ENCODE peak calls at places on chromosome 9, in four cellular contexts. C, J, T and A are unnamed samples.

GRCh38 chr9:133516961-133517350 is 7.8 kb downstream of the MYMK start:
- DNase-seq in C (no peak), J (no peak), T (no peak), A (no peak)

GRCh38 chr9:75880556-75880955 is 9.9 kb upstream of the PCSK5 start:
- DNase-seq in C (no peak), J (no peak), T (no peak), A (no peak)

GRCh38 chr9:89969156-89969566 is 364.3 kb downstream of the GADD45G start:
- DNase-seq in C (no peak), J (peak; percentile 1), T (no peak), A (no peak)

GRCh38 chr9:16509946-16510504 is 360.4 kb downstream of the BNC2 start:
- DNase-seq in C (no peak), J (peak; percentile 81), T (no peak), A (peak; percentile 72)

GRCh38 chr9:17653947-17654346 is 75.1 kb downstream of the SH3GL2 start:
- DNase-seq in C (no peak), J (no peak), T (no peak), A (no peak)

GRCh38 chr9:109428854-109429253 is 69.3 kb downstream of the PTPN3 start:
- DNase-seq in C (no peak), J (no peak), T (no peak), A (no peak)

GRCh38 chr9:91785403-91785917 is 164.6 kb downstream of the ROR2 start:
- DNase-seq in C (no peak), J (no peak), T (no peak), A (no peak)

GRCh38 chr9:99368341-99369326 is 146.6 kb downstream of the SEC61B start:
- DNase-seq in C (peak; percentile 26), J (peak; percentile 83), T (no peak), A (peak; percentile 73)

GRCh38 chr9:89664010-89664409 is 59.2 kb downstream of the GADD45G start:
- DNase-seq in C (no peak), J (no peak), T (no peak), A (no peak)

GRCh38 chr9:96651626-96652025 is 3.5 kb downstream of the PRXL2C start:
- DNase-seq in C (no peak), J (peak; percentile 51), T (no peak), A (peak; percentile 38)

GRCh38 chr9:89625721-89626687 is 21.2 kb downstream of the GADD45G start:
- DNase-seq in C (no peak), J (no peak), T (no peak), A (no peak)

GRCh38 chr9:10875752-10876151 is 262.9 kb upstream of the PTPRD start:
- DNase-seq in C (no peak), J (no peak), T (no peak), A (no peak)

GRCh38 chr9:99826579-99826978 is 4.9 kb downstream of the NR4A3 start:
- DNase-seq in C (no peak), J (no peak), T (no peak), A (no peak)

GRCh38 chr9:87469833-87470465 is 27.7 kb upstream of the DAPK1 start:
- DNase-seq in C (no peak), J (no peak), T (no peak), A (no peak)

GRCh38 chr9:94553029-94553938 is 1.6 kb upstream of the PCAT7 start:
- DNase-seq in C (peak; percentile 18), J (no peak), T (no peak), A (no peak)

GRCh38 chr9:91155181-91155580 is 206.5 kb downstream of the AUH start:
- DNase-seq in C (no peak), J (no peak), T (no peak), A (no peak)

GRCh38 chr9:29213374-29214161 is 1640.3 kb upstream of the C9orf72 start:
- DNase-seq in C (no peak), J (no peak), T (no peak), A (no peak)

DNA sequence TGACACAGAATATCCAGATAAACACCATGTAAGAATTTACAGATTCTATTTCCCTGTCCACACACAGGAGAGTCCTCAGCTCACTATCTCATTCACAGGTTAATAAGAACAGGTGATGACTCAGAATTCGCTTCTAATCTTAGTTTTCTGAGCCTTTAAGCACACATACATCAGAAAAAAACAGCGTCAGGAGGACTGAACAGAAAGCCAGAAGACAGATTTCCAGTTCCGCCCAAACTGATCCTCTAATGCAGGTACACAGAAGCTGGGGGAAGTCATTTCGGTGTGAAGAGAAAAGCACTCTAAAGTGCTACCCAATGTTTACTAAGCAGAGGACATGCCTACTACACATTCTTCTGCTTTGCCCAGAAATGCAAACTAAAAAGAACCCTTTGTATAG is 1.6 kb downstream of the CEMIP2 start:
- DNase-seq in C (no peak), J (no peak), T (no peak), A (no peak)
- H3K4me3 ChIP-seq in C (no peak overlapping the region), J (peak overlapping the region; percentile 98), T (peak overlapping the region; percentile 84), A (peak overlapping the region; percentile 87)

GRCh38 chr9:125701351-125701750 is 5.7 kb downstream of the MAPKAP1 start:
- DNase-seq in C (no peak), J (peak; percentile 40), T (no peak), A (no peak)

GRCh38 chr9:125700791-125701190 is 6.2 kb downstream of the MAPKAP1 start:
- DNase-seq in C (no peak), J (peak; percentile 10), T (no peak), A (no peak)

GRCh38 chr9:125705893-125706292 is 1.1 kb downstream of the MAPKAP1 start:
- DNase-seq in C (no peak), J (no peak), T (no peak), A (no peak)

GRCh38 chr9:125706661-125707539 is at the start of gene MAPKAP1:
- DNase-seq in C (peak; percentile 96), J (peak; percentile 95), T (peak; percentile 87), A (peak; percentile 95)

DNA sequence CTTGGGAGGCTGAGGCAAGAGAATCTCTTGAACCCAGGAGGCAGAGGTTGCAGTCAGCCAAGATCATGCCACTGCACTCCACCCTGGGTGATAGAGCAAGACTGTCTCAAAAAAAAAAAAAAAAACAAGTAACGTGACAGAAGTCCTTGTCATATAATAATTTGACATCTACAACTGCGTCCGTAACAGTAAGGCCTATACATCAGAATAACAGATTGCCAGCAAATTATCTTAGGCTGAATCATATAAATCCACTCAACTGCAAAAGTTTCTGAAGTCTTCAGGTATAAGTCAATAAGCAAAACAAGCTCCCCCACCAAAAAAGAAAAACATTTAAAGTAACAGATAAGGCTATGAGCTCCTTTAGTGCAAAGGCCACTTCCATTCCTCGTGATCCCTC is 3.3 kb downstream of the MAPKAP1 start:
- DNase-seq in C (no peak), J (no peak), T (no peak), A (no peak)
- H3K4me3 ChIP-seq in C (no peak overlapping the region), J (no peak overlapping the region), T (no peak overlapping the region), A (no peak overlapping the region)

DNA sequence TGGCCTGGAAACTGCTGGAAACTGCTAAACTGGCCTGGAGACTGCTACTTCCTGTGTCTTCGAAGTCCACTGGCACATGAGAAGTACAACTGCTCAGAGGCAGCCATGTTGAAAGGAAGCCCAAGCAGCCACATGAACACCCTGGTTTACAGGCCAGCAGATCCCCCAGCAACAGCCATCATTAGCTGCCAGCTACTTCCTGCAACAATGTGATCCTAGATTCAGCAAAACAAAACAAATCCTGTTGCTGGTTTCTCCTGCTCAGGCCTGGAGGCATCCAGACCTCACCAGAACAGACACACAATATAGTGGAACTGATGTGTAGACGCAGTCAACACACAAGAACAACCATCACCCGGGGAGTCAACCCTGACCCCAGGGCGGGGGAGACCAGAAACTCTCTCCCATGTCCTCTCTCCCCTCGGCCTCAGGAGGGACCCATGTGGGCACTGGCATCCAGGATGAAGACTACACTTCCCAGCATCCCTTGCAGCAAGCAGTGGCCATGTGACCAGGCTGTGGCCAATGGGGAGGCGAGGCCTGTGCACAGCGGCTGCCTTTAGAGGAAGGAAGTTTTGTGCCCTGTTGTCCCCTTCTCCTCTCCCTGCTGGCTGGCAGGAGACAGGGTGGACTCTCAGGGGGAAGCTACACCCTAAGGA is 9.2 kb upstream of the LCN15 start:
- DNase-seq in C (peak; percentile 65), J (no peak), T (no peak), A (no peak)
- H3K4me3 ChIP-seq in C (no peak overlapping the region), J (no peak overlapping the region), T (no peak overlapping the region), A (no peak overlapping the region)

GRCh38 chr9:37034320-37034937 is 361 bp upstream of the PAX5 start:
- DNase-seq in C (peak; percentile 54), J (no peak), T (no peak), A (no peak)

GRCh38 chr9:37032713-37033112 is 1.4 kb downstream of the PAX5 start:
- DNase-seq in C (no peak), J (no peak), T (no peak), A (no peak)

GRCh38 chr9:37031902-37032301 is 2.2 kb downstream of the PAX5 start:
- DNase-seq in C (no peak), J (no peak), T (no peak), A (no peak)

GRCh38 chr9:37033753-37034319 is at the start of gene PAX5:
- DNase-seq in C (no peak), J (no peak), T (no peak), A (no peak)

DNA sequence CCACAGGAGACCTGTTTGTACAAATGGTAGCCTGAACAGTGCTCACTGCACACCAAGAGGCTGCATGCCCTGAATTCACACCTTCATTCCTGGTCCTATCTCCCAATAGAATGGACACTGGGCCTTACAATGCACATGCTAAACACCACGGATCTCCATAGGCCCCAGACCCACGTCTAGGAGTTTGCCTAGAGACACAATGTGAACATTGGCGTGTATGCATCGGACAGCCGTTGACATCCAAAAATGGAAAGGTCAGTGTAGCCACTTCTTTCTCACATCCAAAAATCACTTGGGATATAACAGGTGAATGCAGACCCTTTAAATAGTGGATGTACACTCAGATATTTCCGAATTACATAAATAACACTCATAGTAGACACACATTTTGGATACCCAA is 927 bp downstream of the PAX5 start:
- DNase-seq in C (no peak), J (no peak), T (no peak), A (no peak)
- H3K4me3 ChIP-seq in C (no peak overlapping the region), J (no peak overlapping the region), T (no peak overlapping the region), A (no peak overlapping the region)

GRCh38 chr9:33159760-33160127 is 7.4 kb downstream of the B4GALT1 start:
- DNase-seq in C (peak; percentile 83), J (peak; percentile 92), T (no peak), A (peak; percentile 83)
- H3K4me3 ChIP-seq in C (no peak overlapping the region), J (no peak overlapping the region), T (no peak overlapping the region), A (peak overlapping the region; percentile 5)